ENCODE peak calls at places on chromosomes 4 and X, in six cellular contexts. V, J, A, W, Y and R are unnamed samples.

GRCh38 chr4:71382569-71383560 is 44.0 kb downstream of the SLC4A4 start:
- DNase-seq in W (no peak), J (no peak), V (no peak), A (no peak), Y (no peak), R (no peak)

GRCh38 chr4:134935320-134935719 is 733.7 kb upstream of the PABPC4L start:
- DNase-seq in A (peak), V (no peak), Y (peak), W (no peak), J (peak), R (no peak)

GRCh38 chr4:57102050-57102564 is 8.1 kb downstream of the IGFBP7 start:
- DNase-seq in W (no peak), J (peak), A (no peak), V (no peak), Y (peak), R (no peak)

GRCh38 chrX:136551410-136551809 is 19.4 kb downstream of the VGLL1 start:
- DNase-seq in V (no peak), Y (no peak), A (no peak), W (no peak), J (no peak), R (no peak)

GRCh38 chr4:85929926-85930325 is 429.9 kb downstream of the MAPK10 start:
- DNase-seq in Y (no peak), A (no peak), J (no peak), W (peak), V (no peak), R (no peak)

GRCh38 chr4:10047967-10048366 is 26.7 kb upstream of the SLC2A9 start:
- DNase-seq in Y (no peak), W (no peak), J (no peak), A (no peak), V (no peak), R (no peak)

GRCh38 chr4:23438764-23439163 is 451.1 kb downstream of the PPARGC1A start:
- DNase-seq in W (no peak), J (no peak), A (no peak), V (no peak), Y (peak), R (no peak)

GRCh38 chr4:101345271-101345595 is 2.1 kb downstream of the PPP3CA start:
- DNase-seq in Y (no peak), A (peak), V (no peak), J (no peak), W (no peak), R (peak)

GRCh38 chr4:174340714-174341113 is 57.0 kb downstream of the CEP44 start:
- DNase-seq in A (no peak), Y (no peak), W (no peak), J (no peak), V (no peak), R (no peak)

GRCh38 chrX:123905334-123905733 is 45.5 kb downstream of the XIAP start:
- DNase-seq in A (no peak), J (no peak), W (no peak), Y (no peak), V (no peak), R (no peak)

GRCh38 chrX:19886888-19887531 is 390 bp downstream of the SH3KBP1 start:
- DNase-seq in Y (no peak), V (no peak), J (no peak), W (peak), A (peak), R (peak)

GRCh38 chr4:174467107-174467506 is 55.2 kb downstream of the HPGD start:
- DNase-seq in V (no peak), W (no peak), J (peak), A (no peak), Y (peak), R (no peak)

GRCh38 chrX:34341258-34341657 is 209.1 kb upstream of the FAM47A start:
- DNase-seq in J (peak), W (no peak), Y (peak), A (no peak), V (no peak), R (no peak)
- TF ChIP-seq CTCF in J (no peak), W (no peak), Y (peak), A (no peak), V (no peak), R (no peak)

GRCh38 chr4:111510535-111510934 is 634.7 kb upstream of the FAM241A start:
- DNase-seq in W (no peak), V (no peak), A (no peak), Y (no peak), J (no peak), R (no peak)
- TF ChIP-seq CTCF in W (no peak), V (no peak), A (no peak), Y (no peak), J (no peak), R (no peak)

GRCh38 chrX:115966920-115967319 is 203.6 kb upstream of the AGTR2 start:
- DNase-seq in Y (no peak), J (no peak), A (peak), W (no peak), V (no peak), R (no peak)

GRCh38 chrX:115972717-115973116 is 197.8 kb upstream of the AGTR2 start:
- DNase-seq in J (peak), V (no peak), Y (no peak), W (no peak), A (no peak), R (no peak)

GRCh38 chrX:115970718-115971117 is 199.8 kb upstream of the AGTR2 start:
- DNase-seq in Y (no peak), J (no peak), W (no peak), V (no peak), A (no peak), R (no peak)

DNA sequence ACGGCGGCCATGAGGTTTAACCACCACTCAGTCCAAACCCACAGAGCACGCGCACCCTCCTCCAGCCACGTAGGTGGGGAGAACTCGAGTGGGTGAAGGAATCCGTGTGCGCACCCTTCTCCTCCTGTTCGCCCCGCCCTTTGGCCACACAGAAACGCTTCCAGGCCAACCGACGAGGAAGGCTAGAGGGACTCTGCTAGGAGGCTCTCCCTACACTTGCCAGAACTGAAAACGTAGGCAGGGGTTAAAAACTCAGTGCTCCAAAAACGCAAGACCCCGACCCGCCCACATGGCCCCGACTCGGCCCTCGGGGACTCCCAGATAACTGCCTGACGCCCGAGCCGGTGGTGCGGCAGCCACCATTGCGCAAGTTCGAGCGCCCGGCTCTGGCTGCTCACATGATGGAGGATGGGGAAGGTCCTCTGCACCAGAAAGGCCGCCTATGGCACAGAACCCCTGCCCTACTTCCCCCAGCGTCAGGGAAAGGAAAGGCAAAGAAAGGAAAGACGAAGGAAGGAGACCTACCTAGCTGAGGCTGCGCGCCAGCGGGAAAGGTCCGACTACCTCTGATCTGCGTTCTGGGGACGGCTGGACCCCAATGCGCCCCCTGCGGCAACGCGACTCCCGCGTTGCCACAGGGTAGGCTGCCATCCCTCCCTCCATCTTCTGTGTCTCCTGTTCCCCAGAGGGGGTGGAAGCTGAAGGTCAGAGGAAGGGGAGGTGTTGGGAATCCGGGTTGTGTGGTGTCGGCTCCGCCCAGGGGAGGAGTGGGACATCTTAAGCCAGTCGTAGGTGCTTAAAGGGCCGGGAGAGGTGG is 201.9 kb upstream of the AGTR2 start:
- DNase-seq in Y (peak), W (peak), V (no peak), A (peak), J (peak), R (peak)
- TF ChIP-seq CTCF in Y (no peak), W (no peak), V (no peak), A (peak), J (no peak), R (no peak)

DNA sequence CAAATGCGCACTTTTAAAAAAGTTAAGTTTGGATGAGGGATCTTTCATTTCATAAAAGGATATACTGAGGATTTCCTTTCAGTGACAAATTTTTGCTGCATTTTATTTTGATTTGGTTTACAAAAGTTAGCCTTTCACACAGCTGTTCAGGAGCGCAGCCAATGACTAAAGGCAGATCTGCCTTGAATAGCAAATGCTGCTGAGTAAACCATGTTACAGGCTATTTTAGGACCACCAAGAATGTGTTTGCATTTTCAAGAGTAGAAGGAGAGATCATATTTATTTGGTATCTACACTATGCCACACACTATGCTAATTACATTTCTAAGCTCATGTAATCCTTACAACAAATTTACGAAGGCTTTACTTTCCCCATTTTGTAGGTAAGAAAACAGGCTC is 92.1 kb downstream of the MAMLD1 start:
- DNase-seq in A (no peak), W (no peak), V (no peak), J (no peak), Y (no peak), R (no peak)
- TF ChIP-seq CTCF in A (no peak), W (no peak), V (no peak), J (no peak), Y (no peak), R (no peak)

DNA sequence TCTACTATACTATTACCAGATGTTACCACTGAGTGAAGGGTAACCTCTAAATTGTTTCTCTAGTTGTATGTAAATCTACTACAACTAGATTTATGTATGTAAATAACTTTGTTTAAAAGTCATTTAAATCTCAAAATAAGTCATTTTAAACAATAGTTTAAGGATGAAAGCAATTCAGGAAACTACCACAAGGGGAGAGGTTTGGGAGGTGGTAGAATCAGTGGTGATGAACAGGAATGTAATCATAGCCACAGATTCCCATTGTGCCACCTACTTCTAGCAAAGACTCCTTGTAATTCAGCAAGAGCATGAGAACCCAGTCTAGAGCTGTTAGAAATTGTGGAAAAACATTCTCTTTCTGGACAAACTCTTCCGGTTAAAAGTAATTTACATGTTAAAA is 234.6 kb downstream of the SLC7A11 start:
- DNase-seq in J (peak), W (no peak), Y (peak), V (no peak), A (peak), R (no peak)
- TF ChIP-seq CTCF in J (peak), W (no peak), Y (peak), V (peak), A (peak), R (no peak)

GRCh38 chr4:128310266-128310697 is 22.7 kb upstream of the PGRMC2 start:
- DNase-seq in V (peak), A (peak), Y (no peak), J (peak), W (peak), R (no peak)
- TF ChIP-seq CTCF in V (peak), A (peak), Y (peak), J (peak), W (no peak), R (no peak)

DNA sequence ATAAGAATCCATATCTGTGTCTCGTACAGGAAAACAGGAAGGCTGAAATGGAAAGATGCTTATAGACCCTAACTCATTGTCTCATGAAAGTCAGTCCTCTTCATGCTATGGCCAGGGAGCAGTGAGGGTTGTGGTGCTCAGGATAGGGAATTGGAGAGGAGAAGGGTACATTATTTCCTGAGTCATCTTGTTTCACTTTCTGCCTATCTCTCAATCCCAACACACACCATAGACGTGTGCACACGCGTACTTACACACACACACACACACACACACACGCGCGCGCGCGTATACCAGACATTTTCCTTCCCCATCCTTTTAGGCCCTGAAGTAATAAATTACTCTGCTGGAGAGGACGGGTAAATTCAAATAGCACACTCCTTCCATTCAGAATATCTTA is 53.7 kb upstream of the PRRG3 start:
- DNase-seq in W (no peak), Y (no peak), A (no peak), J (no peak), V (no peak), R (no peak)
- TF ChIP-seq CTCF in W (no peak), Y (no peak), A (no peak), J (no peak), V (no peak), R (no peak)

GRCh38 chr4:16198271-16198670 is 28.0 kb downstream of the TAPT1 start:
- DNase-seq in A (no peak), W (no peak), V (no peak), Y (no peak), J (no peak), R (no peak)

GRCh38 chr4:16197842-16198241 is 28.4 kb downstream of the TAPT1 start:
- DNase-seq in A (no peak), J (no peak), Y (no peak), W (no peak), V (no peak), R (no peak)

GRCh38 chr4:16202598-16202997 is 23.7 kb downstream of the TAPT1 start:
- DNase-seq in V (no peak), J (no peak), W (no peak), A (no peak), Y (no peak), R (no peak)

GRCh38 chr4:16196482-16197393 is 29.5 kb downstream of the TAPT1 start:
- DNase-seq in A (no peak), J (peak), Y (peak), W (no peak), V (no peak), R (no peak)

GRCh38 chr4:16199132-16199531 is 27.1 kb downstream of the TAPT1 start:
- DNase-seq in A (peak), W (no peak), V (no peak), Y (peak), J (peak), R (no peak)
- TF ChIP-seq CTCF in A (peak), W (no peak), V (peak), Y (peak), J (peak), R (peak)

GRCh38 chr4:136687118-136687517 is 845.2 kb downstream of the PCDH18 start:
- DNase-seq in Y (no peak), J (no peak), A (no peak), W (no peak), V (no peak), R (no peak)
- TF ChIP-seq CTCF in Y (no peak), J (peak), A (peak), W (no peak), V (peak), R (no peak)

DNA sequence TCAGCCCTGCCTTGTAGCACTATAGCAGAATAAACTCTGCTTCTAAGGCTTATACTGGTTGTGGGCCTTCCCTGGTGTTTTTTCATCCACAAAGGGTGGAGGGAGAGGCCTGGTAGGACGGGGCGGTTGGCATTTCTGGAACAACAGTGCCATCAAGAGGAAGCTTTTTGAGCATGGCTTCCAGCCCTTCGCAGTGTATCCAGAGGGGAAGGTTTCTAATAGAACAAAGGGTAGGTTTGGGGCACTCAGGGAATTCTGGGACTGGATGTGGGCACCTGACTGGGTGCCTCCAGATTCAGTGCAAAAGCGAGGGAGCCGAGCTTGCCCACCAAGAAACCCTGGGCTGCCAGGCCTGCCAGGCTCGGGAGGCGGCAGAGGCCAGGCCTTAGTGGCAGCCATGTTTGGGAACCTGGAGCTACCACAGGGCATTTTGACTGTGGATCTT is 229.6 kb upstream of the AGTR2 start:
- DNase-seq in V (no peak), A (peak), Y (peak), W (peak), J (peak), R (no peak)
- TF ChIP-seq CTCF in V (peak), A (peak), Y (peak), W (peak), J (no peak), R (peak)